ENCODE peak calls at places on chromosomes 13 and 19, in eight cellular contexts. L is fibroblast of the aortic adventitia, X is epithelial cell of esophagus, Q is fibroblast of pulmonary artery, J is AG09319, Z is cardiac fibroblast, V is prostate gland, A is neural crest cell. F is an unnamed sample.

GRCh38 chr13:55155046-55155445 is 1985.7 kb upstream of the PRR20A start:
- DNase-seq in L (no peak), X (no peak), Q (no peak), J (no peak), Z (no peak), V (no peak), A (no peak), F (no peak)

GRCh38 chr13:80458546-80458945 is 117.6 kb upstream of the SPRY2 start:
- DNase-seq in L (no peak), X (no peak), Q (peak), J (no peak), Z (peak), V (no peak), A (no peak), F (no peak)

GRCh38 chr19:52007805-52008557 is at the start of gene ZNF615:
- DNase-seq in L (peak), X (peak), Q (peak), J (peak), Z (peak), V (peak), A (peak), F (peak)

GRCh38 chr13:33448889-33449288 is 163.3 kb upstream of the STARD13 start:
- DNase-seq in L (no peak), X (no peak), Q (no peak), J (no peak), Z (no peak), V (no peak), A (no peak), F (no peak)

GRCh38 chr19:4052114-4052992 is 14.3 kb downstream of the ZBTB7A start:
- DNase-seq in L (peak), X (peak), Q (no peak), J (no peak), Z (no peak), V (no peak), A (no peak), F (no peak)

GRCh38 chr19:18340990-18341868 is 831 bp downstream of the PGPEP1 start:
- DNase-seq in L (peak), X (no peak), Q (peak), J (no peak), Z (no peak), V (peak), A (no peak), F (no peak)

GRCh38 chr13:24802074-24802473 is 38.1 kb downstream of the RNF17 start:
- DNase-seq in L (no peak), X (peak), Q (no peak), J (no peak), Z (no peak), V (no peak), A (no peak), F (no peak)

GRCh38 chr19:17061691-17062090 is 13.6 kb downstream of the HAUS8 start:
- DNase-seq in L (no peak), X (no peak), Q (no peak), J (no peak), Z (no peak), V (no peak), A (no peak), F (no peak)

GRCh38 chr19:12880551-12881171 is 588 bp downstream of the DNASE2 start:
- DNase-seq in L (peak), X (no peak), Q (peak), J (no peak), Z (peak), V (no peak), A (no peak), F (no peak)

GRCh38 chr13:20939662-20940061 is 37.1 kb upstream of the XPO4 start:
- DNase-seq in L (no peak), X (peak), Q (no peak), J (no peak), Z (no peak), V (no peak), A (no peak), F (no peak)

GRCh38 chr13:109700176-109700575 is 86.2 kb downstream of the IRS2 start:
- DNase-seq in L (peak), X (peak), Q (peak), J (peak), Z (peak), V (no peak), A (no peak), F (no peak)

GRCh38 chr13:94061316-94061715 is 418.2 kb downstream of the DCT start:
- DNase-seq in L (peak), X (peak), Q (peak), J (peak), Z (peak), V (no peak), A (no peak), F (no peak)

GRCh38 chr13:59111711-59112110 is 1052.0 kb downstream of the DIAPH3 start:
- DNase-seq in L (peak), X (no peak), Q (peak), J (no peak), Z (peak), V (no peak), A (no peak), F (no peak)

GRCh38 chr19:10289167-10289835 is 451 bp upstream of the ICAM5 start:
- DNase-seq in L (no peak), X (peak), Q (peak), J (no peak), Z (no peak), V (no peak), A (no peak), F (no peak)

GRCh38 chr13:93857126-93857525 is 622.4 kb downstream of the DCT start:
- DNase-seq in L (peak), X (peak), Q (peak), J (no peak), Z (peak), V (no peak), A (no peak), F (no peak)

GRCh38 chr13:87376081-87376480 is 295.1 kb upstream of the SLITRK5 start:
- DNase-seq in L (no peak), X (peak), Q (no peak), J (no peak), Z (no peak), V (no peak), A (no peak), F (no peak)

GRCh38 chr19:46487802-46488445 is 7.7 kb downstream of the PNMA8B start:
- DNase-seq in L (peak), X (peak), Q (peak), J (no peak), Z (peak), V (peak), A (peak), F (no peak)

GRCh38 chr13:35144496-35144895 is 202.4 kb downstream of the NBEA start:
- DNase-seq in L (peak), X (peak), Q (peak), J (no peak), Z (peak), V (no peak), A (no peak), F (no peak)

GRCh38 chr13:98103531-98103930 is 39.4 kb upstream of the FARP1 start:
- DNase-seq in L (no peak), X (no peak), Q (no peak), J (no peak), Z (no peak), V (no peak), A (no peak), F (no peak)

GRCh38 chr19:13100031-13100588 is 2.5 kb downstream of the LYL1 start:
- DNase-seq in L (no peak), X (no peak), Q (no peak), J (no peak), Z (no peak), V (no peak), A (no peak), F (no peak)

GRCh38 chr13:29767006-29767405 is 83.4 kb downstream of the UBL3 start:
- DNase-seq in L (no peak), X (no peak), Q (no peak), J (no peak), Z (no peak), V (no peak), A (no peak), F (no peak)

GRCh38 chr13:29774830-29775229 is 75.6 kb downstream of the UBL3 start:
- DNase-seq in L (no peak), X (no peak), Q (no peak), J (no peak), Z (no peak), V (no peak), A (no peak), F (no peak)

GRCh38 chr13:29771247-29771646 is 79.2 kb downstream of the UBL3 start:
- DNase-seq in L (peak), X (peak), Q (peak), J (no peak), Z (peak), V (no peak), A (no peak), F (no peak)
- TF ChIP-seq CTCF in L (peak), X (no peak), Q (peak), J (peak), Z (no peak), V (peak), A (peak), F (peak)

DNA sequence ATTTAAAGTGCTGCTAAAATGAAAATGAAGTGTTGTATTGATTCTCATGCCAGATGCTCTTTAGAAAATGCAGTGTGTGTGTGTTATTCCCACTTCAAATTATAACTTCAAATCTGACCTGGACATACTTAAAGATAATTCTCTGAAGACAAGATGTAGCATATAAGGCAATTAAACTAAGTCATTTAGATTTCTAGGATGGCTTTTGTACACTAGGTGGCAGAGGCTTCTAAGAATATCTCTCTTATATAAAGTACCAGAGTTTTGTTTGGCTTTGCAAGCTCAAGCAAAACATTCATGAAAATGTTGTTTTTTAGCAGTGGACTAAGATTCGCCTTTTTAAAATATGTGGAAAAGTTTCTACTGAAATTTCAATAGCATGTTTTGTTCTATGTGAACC is 407.2 kb downstream of the GPC5 start:
- DNase-seq in L (no peak), X (no peak), Q (peak), J (no peak), Z (no peak), V (no peak), A (no peak), F (no peak)
- TF ChIP-seq CTCF in L (no peak), X (no peak), Q (peak), J (no peak), Z (no peak), V (no peak), A (peak), F (peak)

DNA sequence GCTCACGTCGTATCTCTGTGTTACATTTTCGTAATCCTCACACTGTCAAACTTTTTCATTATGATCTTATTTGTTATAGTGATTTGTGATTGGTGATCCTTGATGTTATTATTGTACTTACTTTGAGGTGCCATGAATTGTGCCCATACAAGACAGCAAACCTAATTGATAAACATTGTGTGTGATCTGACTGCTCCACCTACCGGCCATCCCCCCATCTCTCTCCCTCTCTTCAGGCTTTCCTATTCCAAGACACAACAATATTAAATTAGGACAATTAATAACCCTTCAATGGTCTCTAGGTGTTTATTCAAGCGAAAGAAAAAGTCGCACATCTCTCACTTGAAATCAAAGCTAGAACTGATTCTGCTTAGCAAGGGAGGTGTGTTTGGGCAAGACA is 349.3 kb downstream of the RBM26 start:
- DNase-seq in L (no peak), X (no peak), Q (no peak), J (no peak), Z (no peak), V (no peak), A (no peak), F (no peak)
- TF ChIP-seq CTCF in L (no peak), X (no peak), Q (no peak), J (no peak), Z (no peak), V (no peak), A (peak), F (no peak)

GRCh38 chr13:84605927-84606326 is 723.7 kb upstream of the SLITRK1 start:
- DNase-seq in L (no peak), X (no peak), Q (no peak), J (no peak), Z (no peak), V (no peak), A (no peak), F (no peak)
- TF ChIP-seq CTCF in L (no peak), X (no peak), Q (no peak), J (no peak), Z (no peak), V (no peak), A (no peak), F (no peak)

GRCh38 chr19:5805465-5806132 is 732 bp downstream of the NRTN start:
- DNase-seq in L (peak), X (peak), Q (peak), J (no peak), Z (peak), V (peak), A (peak), F (peak)
- TF ChIP-seq CTCF in L (peak), X (peak), Q (peak), J (peak), Z (peak), V (peak), A (peak), F (peak)

GRCh38 chr19:28239270-28239669 is 973.7 kb downstream of the UQCRFS1 start:
- DNase-seq in L (peak), X (no peak), Q (peak), J (no peak), Z (peak), V (no peak), A (peak), F (no peak)
- TF ChIP-seq CTCF in L (peak), X (no peak), Q (peak), J (peak), Z (peak), V (no peak), A (peak), F (peak)

GRCh38 chr19:7916137-7916907 is 1.7 kb downstream of the TGFBR3L start:
- DNase-seq in L (no peak), X (peak), Q (no peak), J (no peak), Z (no peak), V (no peak), A (no peak), F (peak)
- TF ChIP-seq CTCF in L (no peak), X (no peak), Q (no peak), J (no peak), Z (no peak), V (no peak), A (no peak), F (peak)

DNA sequence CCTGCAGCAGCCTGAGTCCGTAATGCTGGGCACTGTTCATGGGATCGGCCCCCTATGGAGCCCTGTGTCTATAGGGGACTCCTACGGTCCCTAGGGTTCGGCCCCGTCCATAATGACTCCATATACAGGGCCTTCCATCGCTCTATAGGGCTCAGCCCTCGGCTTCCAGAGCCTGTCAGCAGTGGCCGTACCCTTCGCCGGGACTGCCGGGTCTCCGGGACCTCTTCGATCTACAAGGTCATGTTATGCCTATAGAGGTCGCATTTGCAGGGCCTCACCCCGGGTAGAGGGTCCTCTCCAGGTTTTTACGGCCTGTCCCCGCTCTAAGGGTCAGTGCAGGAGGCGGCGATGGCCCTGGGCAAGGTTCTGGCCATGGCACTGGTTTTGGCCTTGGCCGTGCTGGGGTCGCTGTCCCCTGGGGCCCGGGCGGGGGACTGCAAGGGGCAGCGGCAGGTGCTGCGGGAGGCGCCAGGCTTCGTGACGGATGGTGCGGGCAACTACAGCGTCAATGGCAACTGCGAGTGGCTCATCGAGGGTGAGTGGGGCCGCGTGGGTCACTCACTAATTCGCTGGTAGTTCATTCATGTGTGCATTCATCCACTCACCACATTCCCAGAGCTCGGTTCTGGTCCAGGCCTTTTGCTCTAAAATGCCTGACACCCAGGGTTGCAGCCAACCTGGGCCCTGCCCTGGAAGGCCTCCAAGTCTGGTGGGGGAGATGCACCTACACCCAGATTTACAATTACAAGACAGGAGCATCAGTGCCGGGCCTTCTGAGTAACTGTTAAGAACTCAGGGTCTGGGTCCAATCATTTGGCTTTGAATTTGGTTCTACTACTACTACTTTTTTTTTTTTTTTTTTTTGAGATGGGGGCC is 699 bp downstream of the MEGF8 start:
- DNase-seq in L (no peak), X (no peak), Q (no peak), J (no peak), Z (no peak), V (no peak), A (peak), F (no peak)
- TF ChIP-seq CTCF in L (no peak), X (no peak), Q (no peak), J (no peak), Z (no peak), V (no peak), A (peak), F (peak)